ENCODE peak calls at places on chromosome 15, in four cellular contexts. One of them, this sample, is unnamed.

GRCh38 chr15:66865622-66866611 is 163.9 kb downstream of the SMAD6 start:
- DNase-seq in naive thymus-derived CD8-positive, alpha-beta T cell: no peak
- DNase-seq in K562: no peak
- DNase-seq in GM19239: peak
- DNase-seq in this sample: no peak

GRCh38 chr15:52805351-52806283 is 15.5 kb upstream of the ONECUT1 start:
- DNase-seq in naive thymus-derived CD8-positive, alpha-beta T cell: no peak
- DNase-seq in K562: no peak
- DNase-seq in GM19239: no peak
- DNase-seq in this sample: no peak

GRCh38 chr15:31200735-31201151 is 99.2 kb upstream of the TRPM1 start:
- DNase-seq in naive thymus-derived CD8-positive, alpha-beta T cell: peak
- DNase-seq in K562: peak
- DNase-seq in GM19239: peak
- DNase-seq in this sample: peak

GRCh38 chr15:90957105-90957790 is 2.6 kb downstream of the RCCD1 start:
- DNase-seq in naive thymus-derived CD8-positive, alpha-beta T cell: no peak
- DNase-seq in K562: no peak
- DNase-seq in GM19239: no peak
- DNase-seq in this sample: no peak

GRCh38 chr15:77617507-77618285 is 15.0 kb downstream of the LINGO1 start:
- DNase-seq in naive thymus-derived CD8-positive, alpha-beta T cell: no peak
- DNase-seq in K562: peak
- DNase-seq in GM19239: no peak
- DNase-seq in this sample: no peak

GRCh38 chr15:67823371-67824156 is 1.7 kb upstream of the SKOR1 start:
- DNase-seq in naive thymus-derived CD8-positive, alpha-beta T cell: peak
- DNase-seq in K562: no peak
- DNase-seq in GM19239: no peak
- DNase-seq in this sample: no peak

GRCh38 chr15:53976844-53977392 is 1.3 kb upstream of the UNC13C start:
- DNase-seq in naive thymus-derived CD8-positive, alpha-beta T cell: no peak
- DNase-seq in K562: no peak
- DNase-seq in GM19239: no peak
- DNase-seq in this sample: no peak

GRCh38 chr15:40081691-40082194 is 26.9 kb downstream of the BMF start:
- DNase-seq in naive thymus-derived CD8-positive, alpha-beta T cell: peak
- DNase-seq in K562: peak
- DNase-seq in GM19239: no peak
- DNase-seq in this sample: no peak

GRCh38 chr15:89018235-89018634 is 70.0 kb upstream of the ABHD2 start:
- DNase-seq in naive thymus-derived CD8-positive, alpha-beta T cell: no peak
- DNase-seq in K562: no peak
- DNase-seq in GM19239: no peak
- DNase-seq in this sample: no peak

GRCh38 chr15:68346986-68347385 is 69.4 kb downstream of the FEM1B start:
- DNase-seq in naive thymus-derived CD8-positive, alpha-beta T cell: no peak
- DNase-seq in K562: no peak
- DNase-seq in GM19239: no peak
- DNase-seq in this sample: no peak

GRCh38 chr15:88467935-88468528 is 524 bp downstream of the MRPS11 start:
- DNase-seq in naive thymus-derived CD8-positive, alpha-beta T cell: no peak
- DNase-seq in K562: peak
- DNase-seq in GM19239: no peak
- DNase-seq in this sample: no peak

GRCh38 chr15:85745525-85745924 is 49.2 kb downstream of the KLHL25 start:
- DNase-seq in naive thymus-derived CD8-positive, alpha-beta T cell: no peak
- DNase-seq in K562: no peak
- DNase-seq in GM19239: no peak
- DNase-seq in this sample: no peak

GRCh38 chr15:51403072-51403878 is 61.8 kb downstream of the GLDN start:
- DNase-seq in naive thymus-derived CD8-positive, alpha-beta T cell: no peak
- DNase-seq in K562: peak
- DNase-seq in GM19239: no peak
- DNase-seq in this sample: no peak

GRCh38 chr15:41462396-41462795 is 31.3 kb upstream of the ITPKA start:
- DNase-seq in naive thymus-derived CD8-positive, alpha-beta T cell: no peak
- DNase-seq in K562: no peak
- DNase-seq in GM19239: no peak
- DNase-seq in this sample: no peak